ENCODE peak calls at places on chromosomes 3 and 15, in seven cellular contexts. One of them, this sample, is unnamed.

GRCh38 chr3:97823503-97824004 is 1.7 kb downstream of the CRYBG3 start:
- DNase-seq in A549: no peak
- DNase-seq in HFF-Myc: no peak
- DNase-seq in cardiac fibroblast: peak; percentile 23
- DNase-seq in lower lobe of right lung: no peak
- DNase-seq in mucosa of descending colon: no peak
- DNase-seq in heart left ventricle: no peak
- DNase-seq in this sample: no peak

GRCh38 chr15:81948751-81949150 is 97.1 kb downstream of the MEX3B start:
- DNase-seq in A549: no peak
- DNase-seq in HFF-Myc: no peak
- DNase-seq in cardiac fibroblast: no peak
- DNase-seq in lower lobe of right lung: no peak
- DNase-seq in mucosa of descending colon: no peak
- DNase-seq in heart left ventricle: no peak
- DNase-seq in this sample: no peak

GRCh38 chr3:113697192-113698090 is 999 bp upstream of the USF3 start:
- DNase-seq in A549: no peak
- DNase-seq in HFF-Myc: no peak
- DNase-seq in cardiac fibroblast: peak; percentile 27
- DNase-seq in lower lobe of right lung: peak; percentile 49
- DNase-seq in mucosa of descending colon: peak; percentile 52
- DNase-seq in heart left ventricle: no peak
- DNase-seq in this sample: no peak

GRCh38 chr3:79954756-79955155 is 187.0 kb upstream of the ROBO1 start:
- DNase-seq in A549: no peak
- DNase-seq in HFF-Myc: no peak
- DNase-seq in cardiac fibroblast: no peak
- DNase-seq in lower lobe of right lung: no peak
- DNase-seq in mucosa of descending colon: no peak
- DNase-seq in heart left ventricle: no peak
- DNase-seq in this sample: no peak

GRCh38 chr3:156211583-156211982 is 91.2 kb downstream of the KCNAB1 start:
- DNase-seq in A549: no peak
- DNase-seq in HFF-Myc: no peak
- DNase-seq in cardiac fibroblast: peak; percentile 50
- DNase-seq in lower lobe of right lung: no peak
- DNase-seq in mucosa of descending colon: no peak
- DNase-seq in heart left ventricle: no peak
- DNase-seq in this sample: no peak

GRCh38 chr15:39270976-39271375 is 309.9 kb upstream of the THBS1 start:
- DNase-seq in A549: peak; percentile 45
- DNase-seq in HFF-Myc: peak; percentile 72
- DNase-seq in cardiac fibroblast: peak; percentile 81
- DNase-seq in lower lobe of right lung: no peak
- DNase-seq in mucosa of descending colon: no peak
- DNase-seq in heart left ventricle: no peak
- DNase-seq in this sample: no peak

GRCh38 chr3:175737646-175738572 is 878.8 kb downstream of the NAALADL2 start:
- DNase-seq in A549: no peak
- DNase-seq in HFF-Myc: no peak
- DNase-seq in cardiac fibroblast: peak; percentile 2
- DNase-seq in lower lobe of right lung: no peak
- DNase-seq in mucosa of descending colon: no peak
- DNase-seq in heart left ventricle: no peak
- DNase-seq in this sample: no peak

GRCh38 chr3:182258538-182259177 is 534.6 kb upstream of the ATP11B start:
- DNase-seq in A549: peak; percentile 54
- DNase-seq in HFF-Myc: no peak
- DNase-seq in cardiac fibroblast: peak; percentile 51
- DNase-seq in lower lobe of right lung: no peak
- DNase-seq in mucosa of descending colon: no peak
- DNase-seq in heart left ventricle: no peak
- DNase-seq in this sample: no peak

GRCh38 chr3:60010778-60011177 is 961.0 kb upstream of the CFAP20DC start:
- DNase-seq in A549: no peak
- DNase-seq in HFF-Myc: no peak
- DNase-seq in cardiac fibroblast: no peak
- DNase-seq in lower lobe of right lung: no peak
- DNase-seq in mucosa of descending colon: no peak
- DNase-seq in heart left ventricle: no peak
- DNase-seq in this sample: no peak

GRCh38 chr3:4426782-4427344 is 40.2 kb downstream of the SUMF1 start:
- DNase-seq in A549: peak; percentile 7
- DNase-seq in HFF-Myc: peak; percentile 82
- DNase-seq in cardiac fibroblast: peak; percentile 95
- DNase-seq in lower lobe of right lung: no peak
- DNase-seq in mucosa of descending colon: no peak
- DNase-seq in heart left ventricle: no peak
- DNase-seq in this sample: no peak

GRCh38 chr3:165196577-165197561 is 685 bp upstream of the SLITRK3 start:
- DNase-seq in A549: no peak
- DNase-seq in HFF-Myc: no peak
- DNase-seq in cardiac fibroblast: no peak
- DNase-seq in lower lobe of right lung: no peak
- DNase-seq in mucosa of descending colon: no peak
- DNase-seq in heart left ventricle: no peak
- DNase-seq in this sample: peak; percentile 21

GRCh38 chr15:38828031-38828532 is 263.5 kb upstream of the RASGRP1 start:
- DNase-seq in A549: no peak
- DNase-seq in HFF-Myc: no peak
- DNase-seq in cardiac fibroblast: peak; percentile 94
- DNase-seq in lower lobe of right lung: no peak
- DNase-seq in mucosa of descending colon: no peak
- DNase-seq in heart left ventricle: no peak
- DNase-seq in this sample: no peak

GRCh38 chr3:141680620-141681389 is 57.3 kb upstream of the RNF7 start:
- DNase-seq in A549: no peak
- DNase-seq in HFF-Myc: no peak
- DNase-seq in cardiac fibroblast: peak; percentile 61
- DNase-seq in lower lobe of right lung: no peak
- DNase-seq in mucosa of descending colon: no peak
- DNase-seq in heart left ventricle: peak; percentile 63
- DNase-seq in this sample: no peak

GRCh38 chr15:67100124-67100791 is 34.9 kb downstream of the SMAD3 start:
- DNase-seq in A549: no peak
- DNase-seq in HFF-Myc: no peak
- DNase-seq in cardiac fibroblast: no peak
- DNase-seq in lower lobe of right lung: no peak
- DNase-seq in mucosa of descending colon: no peak
- DNase-seq in heart left ventricle: no peak
- DNase-seq in this sample: no peak

GRCh38 chr3:172100482-172100881 is 61.1 kb downstream of the FNDC3B start:
- DNase-seq in A549: no peak
- DNase-seq in HFF-Myc: no peak
- DNase-seq in cardiac fibroblast: no peak
- DNase-seq in lower lobe of right lung: no peak
- DNase-seq in mucosa of descending colon: no peak
- DNase-seq in heart left ventricle: no peak
- DNase-seq in this sample: no peak

GRCh38 chr3:140972833-140973232 is 31.2 kb downstream of the SLC25A36 start:
- DNase-seq in A549: peak; percentile 19
- DNase-seq in HFF-Myc: no peak
- DNase-seq in cardiac fibroblast: peak; percentile 43
- DNase-seq in lower lobe of right lung: no peak
- DNase-seq in mucosa of descending colon: no peak
- DNase-seq in heart left ventricle: no peak
- DNase-seq in this sample: no peak

GRCh38 chr3:182920515-182921084 is 59.7 kb downstream of the DCUN1D1 start:
- DNase-seq in A549: peak; percentile 60
- DNase-seq in HFF-Myc: no peak
- DNase-seq in cardiac fibroblast: peak; percentile 20
- DNase-seq in lower lobe of right lung: no peak
- DNase-seq in mucosa of descending colon: no peak
- DNase-seq in heart left ventricle: no peak
- DNase-seq in this sample: no peak

GRCh38 chr15:81282911-81283310 is 41.0 kb downstream of the STARD5 start:
- DNase-seq in A549: no peak
- DNase-seq in HFF-Myc: no peak
- DNase-seq in cardiac fibroblast: no peak
- DNase-seq in lower lobe of right lung: no peak
- DNase-seq in mucosa of descending colon: no peak
- DNase-seq in heart left ventricle: no peak
- DNase-seq in this sample: no peak

GRCh38 chr3:149703474-149703873 is 45.6 kb upstream of the WWTR1 start:
- DNase-seq in A549: no peak
- DNase-seq in HFF-Myc: peak; percentile 72
- DNase-seq in cardiac fibroblast: peak; percentile 59
- DNase-seq in lower lobe of right lung: no peak
- DNase-seq in mucosa of descending colon: no peak
- DNase-seq in heart left ventricle: no peak
- DNase-seq in this sample: no peak

GRCh38 chr3:52893723-52894122 is 3.6 kb downstream of the STIMATE start:
- DNase-seq in A549: no peak
- DNase-seq in HFF-Myc: no peak
- DNase-seq in cardiac fibroblast: no peak
- DNase-seq in lower lobe of right lung: no peak
- DNase-seq in mucosa of descending colon: no peak
- DNase-seq in heart left ventricle: no peak
- DNase-seq in this sample: no peak

GRCh38 chr3:71428841-71429609 is 154.5 kb downstream of the FOXP1 start:
- DNase-seq in A549: no peak
- DNase-seq in HFF-Myc: no peak
- DNase-seq in cardiac fibroblast: peak; percentile 51
- DNase-seq in lower lobe of right lung: peak; percentile 59
- DNase-seq in mucosa of descending colon: peak; percentile 55
- DNase-seq in heart left ventricle: no peak
- DNase-seq in this sample: no peak

GRCh38 chr3:129276385-129276784 is 2.3 kb upstream of the HMCES start:
- DNase-seq in A549: no peak
- DNase-seq in HFF-Myc: no peak
- DNase-seq in cardiac fibroblast: no peak
- DNase-seq in lower lobe of right lung: no peak
- DNase-seq in mucosa of descending colon: no peak
- DNase-seq in heart left ventricle: no peak
- DNase-seq in this sample: no peak

GRCh38 chr15:87949214-87949933 is 307.2 kb downstream of the NTRK3 start:
- DNase-seq in A549: no peak
- DNase-seq in HFF-Myc: no peak
- DNase-seq in cardiac fibroblast: no peak
- DNase-seq in lower lobe of right lung: no peak
- DNase-seq in mucosa of descending colon: no peak
- DNase-seq in heart left ventricle: no peak
- DNase-seq in this sample: no peak

GRCh38 chr15:66293419-66294156 is at the start of gene DIS3L:
- DNase-seq in A549: peak; percentile 82
- DNase-seq in HFF-Myc: no peak
- DNase-seq in cardiac fibroblast: peak; percentile 61
- DNase-seq in lower lobe of right lung: peak; percentile 76
- DNase-seq in mucosa of descending colon: peak; percentile 82
- DNase-seq in heart left ventricle: peak; percentile 82
- DNase-seq in this sample: peak; percentile 52

DNA sequence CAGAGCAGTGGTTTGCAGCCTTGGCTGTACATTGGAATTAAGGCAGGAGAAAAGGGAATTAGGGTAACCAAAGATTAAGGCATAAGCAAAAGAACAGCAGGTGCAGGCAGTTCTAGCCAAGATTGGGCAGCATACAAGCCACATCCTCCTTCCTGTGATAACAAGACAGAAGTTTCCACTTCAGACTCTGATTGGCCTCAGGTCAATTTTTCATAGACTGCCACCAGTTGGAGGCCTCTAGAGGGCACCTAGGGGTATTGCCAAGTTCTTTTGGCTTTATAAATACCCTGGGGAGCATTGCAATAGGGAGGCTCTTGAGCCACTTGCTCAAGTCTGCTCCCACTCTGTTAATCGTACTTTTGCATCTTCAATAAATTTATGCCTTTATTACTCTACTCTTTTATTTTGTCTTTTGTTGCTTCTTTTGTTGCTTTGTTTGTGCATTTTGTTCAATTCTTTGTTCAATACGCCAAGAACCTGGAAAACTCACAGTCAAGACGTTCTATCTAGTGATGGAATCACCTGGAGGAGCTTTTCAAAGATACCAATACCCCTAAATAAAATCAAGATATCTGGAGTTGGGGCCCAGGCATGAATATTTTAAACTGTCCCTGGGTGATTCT is 32.2 kb upstream of the FMN1 start:
- DNase-seq in A549: peak; percentile 85
- DNase-seq in HFF-Myc: no peak
- DNase-seq in cardiac fibroblast: peak; percentile 38
- DNase-seq in lower lobe of right lung: no peak
- DNase-seq in mucosa of descending colon: no peak
- DNase-seq in heart left ventricle: no peak
- DNase-seq in this sample: no peak
- TF ChIP-seq CTCF in A549: peak; percentile 57
- TF ChIP-seq CTCF in HFF-Myc: peak; percentile 50
- TF ChIP-seq CTCF in cardiac fibroblast: peak; percentile 18
- TF ChIP-seq CTCF in lower lobe of right lung: peak; percentile 48
- TF ChIP-seq CTCF in mucosa of descending colon: no peak
- TF ChIP-seq CTCF in heart left ventricle: peak; percentile 33
- TF ChIP-seq CTCF in this sample: peak; percentile 54

DNA sequence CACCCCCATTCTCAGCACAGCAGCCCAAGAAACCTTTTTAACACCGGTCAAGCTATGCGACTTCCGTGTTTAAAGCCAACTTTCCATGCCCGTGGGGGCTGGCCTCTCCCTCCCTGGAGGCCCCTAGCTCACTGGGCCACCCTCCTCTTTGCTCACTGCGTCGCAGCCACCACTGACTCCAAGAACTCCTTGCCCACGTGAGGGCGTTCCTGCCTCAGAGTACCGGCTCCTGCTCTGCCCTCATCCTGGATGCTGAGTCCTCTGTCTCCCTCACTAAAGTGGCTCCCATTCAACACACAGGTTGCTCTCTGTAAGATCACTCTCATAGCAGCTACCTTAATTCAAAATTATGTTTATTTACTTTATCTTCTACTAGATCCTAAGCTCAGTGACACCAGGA is 8.2 kb downstream of the BDH1 start:
- DNase-seq in A549: no peak
- DNase-seq in HFF-Myc: no peak
- DNase-seq in cardiac fibroblast: no peak
- DNase-seq in lower lobe of right lung: no peak
- DNase-seq in mucosa of descending colon: peak; percentile 70
- DNase-seq in heart left ventricle: no peak
- DNase-seq in this sample: peak; percentile 9
- TF ChIP-seq CTCF in A549: no peak
- TF ChIP-seq CTCF in HFF-Myc: no peak
- TF ChIP-seq CTCF in cardiac fibroblast: no peak
- TF ChIP-seq CTCF in lower lobe of right lung: no peak
- TF ChIP-seq CTCF in mucosa of descending colon: no peak
- TF ChIP-seq CTCF in heart left ventricle: no peak
- TF ChIP-seq CTCF in this sample: no peak

DNA sequence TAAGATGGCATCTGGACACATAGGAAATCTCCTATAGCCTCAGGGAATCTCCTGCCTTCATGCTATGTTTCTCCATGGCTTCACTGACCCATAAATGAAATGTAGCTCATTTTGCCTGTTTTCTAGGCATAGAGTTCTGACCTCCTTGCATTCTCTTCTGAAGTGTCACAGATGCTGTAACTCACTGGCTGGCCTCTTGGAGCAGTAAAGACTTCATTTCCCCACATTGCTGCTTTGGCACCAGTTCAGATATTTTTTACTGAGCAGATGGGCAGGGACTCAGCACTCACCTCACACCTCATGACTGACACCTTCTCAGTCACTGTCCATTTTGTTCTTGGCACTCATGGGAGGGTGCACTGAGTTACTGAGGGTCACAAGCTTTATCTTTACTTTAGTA is 286.7 kb upstream of the TGFBR2 start:
- DNase-seq in A549: peak; percentile 71
- DNase-seq in HFF-Myc: peak; percentile 64
- DNase-seq in cardiac fibroblast: peak; percentile 67
- DNase-seq in lower lobe of right lung: no peak
- DNase-seq in mucosa of descending colon: no peak
- DNase-seq in heart left ventricle: no peak
- DNase-seq in this sample: peak; percentile 2
- TF ChIP-seq CTCF in A549: peak; percentile 11
- TF ChIP-seq CTCF in HFF-Myc: peak; percentile 58
- TF ChIP-seq CTCF in cardiac fibroblast: peak; percentile 54
- TF ChIP-seq CTCF in lower lobe of right lung: peak; percentile 49
- TF ChIP-seq CTCF in mucosa of descending colon: peak; percentile 3
- TF ChIP-seq CTCF in heart left ventricle: peak; percentile 18
- TF ChIP-seq CTCF in this sample: peak; percentile 49

GRCh38 chr3:134231131-134231530 is 19.5 kb downstream of the RYK start:
- DNase-seq in A549: no peak
- DNase-seq in HFF-Myc: no peak
- DNase-seq in cardiac fibroblast: peak; percentile 56
- DNase-seq in lower lobe of right lung: no peak
- DNase-seq in mucosa of descending colon: no peak
- DNase-seq in heart left ventricle: no peak
- DNase-seq in this sample: no peak
- TF ChIP-seq CTCF in A549: no peak
- TF ChIP-seq CTCF in HFF-Myc: no peak
- TF ChIP-seq CTCF in cardiac fibroblast: no peak
- TF ChIP-seq CTCF in lower lobe of right lung: no peak
- TF ChIP-seq CTCF in mucosa of descending colon: no peak
- TF ChIP-seq CTCF in heart left ventricle: no peak
- TF ChIP-seq CTCF in this sample: no peak

This sample was measured in neural crest cell.